ENCODE peak calls at places on chromosomes 5 and 9, in nine cellular contexts. S is tibial artery, D is HL-60, A is mammary epithelial cell, N is GM12865, W is neural crest cell, R is dorsolateral prefrontal cortex, G is fibroblast of mammary gland, Y is WERI-Rb-1. Z is an unnamed sample.

GRCh38 chr5:67983251-67983941 is 232.2 kb upstream of the PIK3R1 start:
- DNase-seq in G (peak; percentile 85), Y (no peak), S (no peak), N (no peak), R (no peak), D (peak; percentile 6), W (no peak), A (peak; percentile 79), Z (no peak)

GRCh38 chr5:128579669-128580068 is 41.6 kb upstream of the FBN2 start:
- DNase-seq in R (no peak), N (no peak), A (no peak), D (no peak), S (no peak), W (no peak), G (peak; percentile 41), Y (no peak), Z (no peak)

GRCh38 chr5:161051920-161052500 is 200.0 kb upstream of the ATP10B start:
- DNase-seq in S (no peak), N (no peak), R (no peak), W (no peak), Y (no peak), D (no peak), G (peak; percentile 63), A (peak; percentile 5), Z (no peak)

GRCh38 chr5:127875235-127876021 is 172.2 kb downstream of the CCDC192 start:
- DNase-seq in W (peak; percentile 37), A (peak; percentile 51), D (no peak), R (peak; percentile 46), Y (peak; percentile 74), S (no peak), G (peak; percentile 68), N (peak; percentile 86), Z (peak; percentile 84)

GRCh38 chr9:35958104-35958825 is at the start of gene OR2S2:
- DNase-seq in N (no peak), R (no peak), G (no peak), A (no peak), W (no peak), D (no peak), Y (no peak), S (no peak), Z (no peak)

GRCh38 chr5:114362197-114362976 is 517 bp downstream of the KCNN2 start:
- DNase-seq in D (no peak), S (no peak), W (peak; percentile 24), R (no peak), A (peak; percentile 1), Y (peak; percentile 39), N (peak; percentile 3), G (peak; percentile 2), Z (no peak)

GRCh38 chr9:109568568-109569210 is 70.6 kb upstream of the PTPN3 start:
- DNase-seq in A (no peak), S (no peak), D (no peak), W (no peak), G (no peak), Y (no peak), R (no peak), N (no peak), Z (no peak)

GRCh38 chr5:126099077-126099476 is 324.1 kb upstream of the GRAMD2B start:
- DNase-seq in Y (no peak), S (no peak), D (no peak), R (no peak), G (no peak), W (no peak), A (no peak), N (no peak), Z (no peak)

GRCh38 chr5:1950708-1951103 is 68.0 kb upstream of the IRX4 start:
- DNase-seq in W (no peak), R (no peak), A (peak; percentile 74), S (no peak), D (no peak), N (no peak), Y (no peak), G (peak; percentile 37), Z (no peak)

GRCh38 chr9:100322954-100323536 is 29.7 kb downstream of the TEX10 start:
- DNase-seq in Y (peak; percentile 56), D (no peak), N (peak; percentile 44), A (peak; percentile 20), S (no peak), R (peak; percentile 14), W (peak; percentile 44), G (peak; percentile 55), Z (peak; percentile 2)

GRCh38 chr9:100324594-100325200 is 28.0 kb downstream of the TEX10 start:
- DNase-seq in G (peak; percentile 72), D (peak; percentile 29), Y (no peak), R (no peak), S (no peak), W (no peak), N (peak; percentile 30), A (no peak), Z (no peak)
- TF ChIP-seq CTCF in G (peak; percentile 42), D (no peak), Y (no peak), R (peak; percentile 68), S (peak; percentile 34), W (peak; percentile 72), N (peak; percentile 24), A (peak; percentile 49), Z (peak; percentile 21)

GRCh38 chr5:109468737-109469420 is 59.1 kb upstream of the PJA2 start:
- DNase-seq in R (peak; percentile 92), N (peak; percentile 94), A (peak; percentile 73), Y (peak; percentile 88), G (peak; percentile 95), S (peak; percentile 97), W (peak; percentile 44), D (peak; percentile 45), Z (peak; percentile 95)
- TF ChIP-seq CTCF in R (peak; percentile 70), N (peak; percentile 75), A (peak; percentile 85), Y (peak; percentile 71), G (peak; percentile 85), S (peak; percentile 82), W (peak; percentile 75), D (peak; percentile 37), Z (peak; percentile 66)

DNA sequence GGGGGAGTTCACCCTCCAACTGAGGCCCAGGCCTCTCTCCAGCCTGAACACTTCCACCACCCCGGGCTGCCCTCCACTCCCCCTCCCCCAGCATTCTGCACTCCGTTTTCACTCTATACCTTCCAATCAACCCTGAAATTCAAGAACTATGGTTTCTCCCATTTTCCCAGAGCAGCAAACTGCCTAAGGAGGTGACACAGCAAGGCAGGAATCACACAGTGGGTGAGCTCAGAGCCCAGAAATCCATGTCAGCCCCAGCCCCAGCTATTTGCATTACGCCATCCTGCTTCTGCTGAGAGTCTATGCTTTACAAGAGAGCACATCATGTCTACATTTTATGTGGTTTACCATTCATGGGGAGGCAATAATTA is 12.0 kb downstream of the MSX2 start:
- DNase-seq in A (no peak), G (peak; percentile 67), R (no peak), S (no peak), D (no peak), W (no peak), N (no peak), Y (no peak), Z (no peak)
- TF ChIP-seq CTCF in A (no peak), G (no peak), R (no peak), S (no peak), D (no peak), W (no peak), N (no peak), Y (no peak), Z (peak; percentile 10)

GRCh38 chr5:79136618-79137017 is 25.0 kb downstream of the BHMT start:
- DNase-seq in R (no peak), N (no peak), D (no peak), G (no peak), S (no peak), W (no peak), Y (no peak), A (no peak), Z (no peak)

GRCh38 chr5:79135790-79136553 is 24.4 kb downstream of the BHMT start:
- DNase-seq in N (peak; percentile 47), Y (no peak), S (no peak), R (no peak), A (no peak), D (no peak), W (no peak), G (no peak), Z (no peak)

GRCh38 chr5:79130781-79131180 is 19.2 kb downstream of the BHMT start:
- DNase-seq in A (no peak), D (no peak), Y (peak; percentile 22), N (no peak), S (no peak), R (no peak), W (no peak), G (no peak), Z (no peak)

GRCh38 chr5:79133657-79134451 is 22.2 kb downstream of the BHMT start:
- DNase-seq in S (peak; percentile 74), A (peak; percentile 58), R (peak; percentile 43), D (peak; percentile 12), W (peak; percentile 76), Y (peak; percentile 81), N (peak; percentile 83), G (peak; percentile 91), Z (peak; percentile 82)

DNA sequence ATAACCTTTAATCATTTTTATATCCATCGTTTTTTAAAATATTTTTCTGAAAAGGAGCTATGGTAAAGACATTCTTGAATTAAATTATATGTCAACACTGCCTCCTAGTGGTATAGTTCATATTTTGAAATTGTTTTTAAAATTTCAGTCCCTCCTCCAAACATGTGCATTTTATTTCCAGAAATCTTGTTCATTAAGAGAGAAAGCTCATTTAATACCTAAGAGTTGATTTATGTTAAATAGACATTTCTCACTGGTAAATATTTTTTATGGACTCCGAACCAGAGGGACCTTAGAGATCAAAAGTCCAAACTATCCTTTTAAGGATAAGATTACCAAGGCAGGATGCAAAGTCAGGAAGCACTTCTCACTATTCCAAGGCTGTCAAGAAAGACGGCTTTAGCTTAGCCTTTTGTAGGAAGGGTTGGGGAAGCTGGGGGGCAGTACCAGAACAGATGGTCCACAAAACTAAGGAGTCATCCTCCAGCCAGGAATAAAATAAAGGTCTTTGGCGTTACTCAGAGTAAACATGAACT is 21.6 kb downstream of the BHMT start:
- DNase-seq in G (peak; percentile 63), N (peak; percentile 49), S (no peak), W (no peak), Y (no peak), A (peak; percentile 13), D (no peak), R (no peak), Z (no peak)
- TF ChIP-seq CTCF in G (peak; percentile 30), N (peak; percentile 16), S (peak; percentile 22), W (peak; percentile 67), Y (no peak), A (peak; percentile 23), D (no peak), R (peak; percentile 65), Z (peak; percentile 63)

GRCh38 chr5:142780871-142781270 is 10.7 kb downstream of the ARHGAP26 start:
- DNase-seq in N (no peak), D (no peak), A (no peak), Y (no peak), W (no peak), S (no peak), G (no peak), R (no peak), Z (no peak)
- TF ChIP-seq CTCF in N (no peak), D (no peak), A (no peak), Y (no peak), W (no peak), S (no peak), G (no peak), R (no peak), Z (no peak)

DNA sequence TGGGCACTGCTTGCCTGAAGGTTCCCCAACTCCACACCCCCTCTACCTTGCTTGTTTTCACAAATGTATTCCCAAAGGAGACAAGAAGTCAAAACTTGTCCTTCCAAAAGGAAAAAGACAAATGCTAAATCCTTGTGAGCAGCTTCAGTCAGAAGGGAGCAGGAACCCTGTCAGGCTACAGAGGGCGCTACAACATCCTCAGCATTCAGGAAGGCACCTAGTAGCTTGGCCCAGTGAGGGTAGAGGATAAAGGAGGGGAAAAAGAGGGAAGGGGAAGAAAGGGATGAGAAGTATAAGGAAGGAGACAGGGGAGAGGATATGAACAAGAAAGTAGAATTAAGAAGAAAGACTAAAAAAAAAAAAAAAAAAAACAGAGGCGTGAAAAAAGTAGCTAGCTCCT is 97.5 kb downstream of the MLLT3 start:
- DNase-seq in A (no peak), Y (peak; percentile 15), D (no peak), R (no peak), S (no peak), W (no peak), N (no peak), G (peak; percentile 22), Z (peak; percentile 9)
- TF ChIP-seq CTCF in A (peak; percentile 40), Y (peak; percentile 55), D (no peak), R (no peak), S (no peak), W (peak; percentile 38), N (peak; percentile 37), G (peak; percentile 49), Z (no peak)